ENCODE peak calls at places on chromosomes 4 and X, in four cellular contexts. One of them, this sample, is unnamed.

GRCh38 chr4:151921811-151922210 is 161.0 kb upstream of the GATB start:
- DNase-seq in NCI-H1048: no peak
- DNase-seq in activated T-helper 1 cell treated with anti-CD3 and anti-CD28 coated beads, Interleukin-12 subunit alpha, Interleukin-12 subunit beta, Interleukin-2, Interleukin-4 antibody, amounts not matched to agents 30 ng/mL and 10 ng/mL and 1 ng/mL, durations not matched to agents 14 hours and 24 hours and 36 hours: no peak
- DNase-seq in AG04450: no peak
- DNase-seq in this sample: no peak

GRCh38 chr4:53532521-53532920 is 58.8 kb downstream of the LNX1 start:
- DNase-seq in NCI-H1048: no peak
- DNase-seq in activated T-helper 1 cell treated with anti-CD3 and anti-CD28 coated beads, Interleukin-12 subunit alpha, Interleukin-12 subunit beta, Interleukin-2, Interleukin-4 antibody, amounts not matched to agents 30 ng/mL and 10 ng/mL and 1 ng/mL, durations not matched to agents 14 hours and 24 hours and 36 hours: no peak
- DNase-seq in AG04450: no peak
- DNase-seq in this sample: no peak

GRCh38 chr4:138659640-138660325 is 355.8 kb upstream of the NOCT start:
- DNase-seq in NCI-H1048: no peak
- DNase-seq in activated T-helper 1 cell treated with anti-CD3 and anti-CD28 coated beads, Interleukin-12 subunit alpha, Interleukin-12 subunit beta, Interleukin-2, Interleukin-4 antibody, amounts not matched to agents 30 ng/mL and 10 ng/mL and 1 ng/mL, durations not matched to agents 14 hours and 24 hours and 36 hours: no peak
- DNase-seq in AG04450: no peak
- DNase-seq in this sample: no peak

GRCh38 chrX:105451426-105451825 is 230.9 kb upstream of the TEX13A start:
- DNase-seq in NCI-H1048: no peak
- DNase-seq in activated T-helper 1 cell treated with anti-CD3 and anti-CD28 coated beads, Interleukin-12 subunit alpha, Interleukin-12 subunit beta, Interleukin-2, Interleukin-4 antibody, amounts not matched to agents 30 ng/mL and 10 ng/mL and 1 ng/mL, durations not matched to agents 14 hours and 24 hours and 36 hours: no peak
- DNase-seq in AG04450: no peak
- DNase-seq in this sample: no peak

GRCh38 chr4:184000457-184001395 is 95.6 kb downstream of the STOX2 start:
- DNase-seq in NCI-H1048: no peak
- DNase-seq in activated T-helper 1 cell treated with anti-CD3 and anti-CD28 coated beads, Interleukin-12 subunit alpha, Interleukin-12 subunit beta, Interleukin-2, Interleukin-4 antibody, amounts not matched to agents 30 ng/mL and 10 ng/mL and 1 ng/mL, durations not matched to agents 14 hours and 24 hours and 36 hours: no peak
- DNase-seq in AG04450: no peak
- DNase-seq in this sample: no peak

GRCh38 chr4:8241895-8242696 is 27.5 kb upstream of the HTRA3 start:
- DNase-seq in NCI-H1048: peak; percentile 41
- DNase-seq in activated T-helper 1 cell treated with anti-CD3 and anti-CD28 coated beads, Interleukin-12 subunit alpha, Interleukin-12 subunit beta, Interleukin-2, Interleukin-4 antibody, amounts not matched to agents 30 ng/mL and 10 ng/mL and 1 ng/mL, durations not matched to agents 14 hours and 24 hours and 36 hours: peak; percentile 63
- DNase-seq in AG04450: peak; percentile 66
- DNase-seq in this sample: peak; percentile 48

GRCh38 chr4:172979332-172979731 is 189.3 kb upstream of the GALNT7 start:
- DNase-seq in NCI-H1048: no peak
- DNase-seq in activated T-helper 1 cell treated with anti-CD3 and anti-CD28 coated beads, Interleukin-12 subunit alpha, Interleukin-12 subunit beta, Interleukin-2, Interleukin-4 antibody, amounts not matched to agents 30 ng/mL and 10 ng/mL and 1 ng/mL, durations not matched to agents 14 hours and 24 hours and 36 hours: no peak
- DNase-seq in AG04450: no peak
- DNase-seq in this sample: no peak

GRCh38 chr4:143343276-143343831 is 6.7 kb downstream of the GAB1 start:
- DNase-seq in NCI-H1048: no peak
- DNase-seq in activated T-helper 1 cell treated with anti-CD3 and anti-CD28 coated beads, Interleukin-12 subunit alpha, Interleukin-12 subunit beta, Interleukin-2, Interleukin-4 antibody, amounts not matched to agents 30 ng/mL and 10 ng/mL and 1 ng/mL, durations not matched to agents 14 hours and 24 hours and 36 hours: no peak
- DNase-seq in AG04450: no peak
- DNase-seq in this sample: no peak

GRCh38 chr4:71020611-71021010 is 27.2 kb downstream of the DCK start:
- DNase-seq in NCI-H1048: no peak
- DNase-seq in activated T-helper 1 cell treated with anti-CD3 and anti-CD28 coated beads, Interleukin-12 subunit alpha, Interleukin-12 subunit beta, Interleukin-2, Interleukin-4 antibody, amounts not matched to agents 30 ng/mL and 10 ng/mL and 1 ng/mL, durations not matched to agents 14 hours and 24 hours and 36 hours: no peak
- DNase-seq in AG04450: no peak
- DNase-seq in this sample: no peak

GRCh38 chr4:91829531-91829930 is 474.2 kb upstream of the GRID2 start:
- DNase-seq in NCI-H1048: no peak
- DNase-seq in activated T-helper 1 cell treated with anti-CD3 and anti-CD28 coated beads, Interleukin-12 subunit alpha, Interleukin-12 subunit beta, Interleukin-2, Interleukin-4 antibody, amounts not matched to agents 30 ng/mL and 10 ng/mL and 1 ng/mL, durations not matched to agents 14 hours and 24 hours and 36 hours: no peak
- DNase-seq in AG04450: no peak
- DNase-seq in this sample: no peak

GRCh38 chrX:134172588-134173259 is 64.3 kb upstream of the CCDC160 start:
- DNase-seq in NCI-H1048: no peak
- DNase-seq in activated T-helper 1 cell treated with anti-CD3 and anti-CD28 coated beads, Interleukin-12 subunit alpha, Interleukin-12 subunit beta, Interleukin-2, Interleukin-4 antibody, amounts not matched to agents 30 ng/mL and 10 ng/mL and 1 ng/mL, durations not matched to agents 14 hours and 24 hours and 36 hours: peak; percentile 14
- DNase-seq in AG04450: no peak
- DNase-seq in this sample: no peak

GRCh38 chrX:47361538-47362511 is 8.6 kb upstream of the ZNF157 start:
- DNase-seq in NCI-H1048: peak; percentile 30
- DNase-seq in activated T-helper 1 cell treated with anti-CD3 and anti-CD28 coated beads, Interleukin-12 subunit alpha, Interleukin-12 subunit beta, Interleukin-2, Interleukin-4 antibody, amounts not matched to agents 30 ng/mL and 10 ng/mL and 1 ng/mL, durations not matched to agents 14 hours and 24 hours and 36 hours: no peak
- DNase-seq in AG04450: peak; percentile 84
- DNase-seq in this sample: peak; percentile 98

GRCh38 chrX:154378059-154378798 is 866 bp upstream of the EMD start:
- DNase-seq in NCI-H1048: no peak
- DNase-seq in activated T-helper 1 cell treated with anti-CD3 and anti-CD28 coated beads, Interleukin-12 subunit alpha, Interleukin-12 subunit beta, Interleukin-2, Interleukin-4 antibody, amounts not matched to agents 30 ng/mL and 10 ng/mL and 1 ng/mL, durations not matched to agents 14 hours and 24 hours and 36 hours: no peak
- DNase-seq in AG04450: no peak
- DNase-seq in this sample: peak; percentile 88

GRCh38 chr4:86338521-86338920 is 21.3 kb downstream of the MAPK10 start:
- DNase-seq in NCI-H1048: no peak
- DNase-seq in activated T-helper 1 cell treated with anti-CD3 and anti-CD28 coated beads, Interleukin-12 subunit alpha, Interleukin-12 subunit beta, Interleukin-2, Interleukin-4 antibody, amounts not matched to agents 30 ng/mL and 10 ng/mL and 1 ng/mL, durations not matched to agents 14 hours and 24 hours and 36 hours: no peak
- DNase-seq in AG04450: no peak
- DNase-seq in this sample: no peak

GRCh38 chr4:142817442-142817841 is 28.7 kb downstream of the INPP4B start:
- DNase-seq in NCI-H1048: no peak
- DNase-seq in activated T-helper 1 cell treated with anti-CD3 and anti-CD28 coated beads, Interleukin-12 subunit alpha, Interleukin-12 subunit beta, Interleukin-2, Interleukin-4 antibody, amounts not matched to agents 30 ng/mL and 10 ng/mL and 1 ng/mL, durations not matched to agents 14 hours and 24 hours and 36 hours: no peak
- DNase-seq in AG04450: peak; percentile 55
- DNase-seq in this sample: no peak

GRCh38 chr4:44623687-44624086 is 27.7 kb downstream of the YIPF7 start:
- DNase-seq in NCI-H1048: no peak
- DNase-seq in activated T-helper 1 cell treated with anti-CD3 and anti-CD28 coated beads, Interleukin-12 subunit alpha, Interleukin-12 subunit beta, Interleukin-2, Interleukin-4 antibody, amounts not matched to agents 30 ng/mL and 10 ng/mL and 1 ng/mL, durations not matched to agents 14 hours and 24 hours and 36 hours: no peak
- DNase-seq in AG04450: no peak
- DNase-seq in this sample: no peak

GRCh38 chrX:20374866-20375530 is 108.3 kb upstream of the RPS6KA3 start:
- DNase-seq in NCI-H1048: no peak
- DNase-seq in activated T-helper 1 cell treated with anti-CD3 and anti-CD28 coated beads, Interleukin-12 subunit alpha, Interleukin-12 subunit beta, Interleukin-2, Interleukin-4 antibody, amounts not matched to agents 30 ng/mL and 10 ng/mL and 1 ng/mL, durations not matched to agents 14 hours and 24 hours and 36 hours: no peak
- DNase-seq in AG04450: no peak
- DNase-seq in this sample: no peak

GRCh38 chrX:68599256-68600152 is 48.0 kb upstream of the STARD8 start:
- DNase-seq in NCI-H1048: no peak
- DNase-seq in activated T-helper 1 cell treated with anti-CD3 and anti-CD28 coated beads, Interleukin-12 subunit alpha, Interleukin-12 subunit beta, Interleukin-2, Interleukin-4 antibody, amounts not matched to agents 30 ng/mL and 10 ng/mL and 1 ng/mL, durations not matched to agents 14 hours and 24 hours and 36 hours: no peak
- DNase-seq in AG04450: no peak
- DNase-seq in this sample: peak; percentile 11

GRCh38 chr4:175874290-175874689 is 62.2 kb upstream of the GPM6A start:
- DNase-seq in NCI-H1048: no peak
- DNase-seq in activated T-helper 1 cell treated with anti-CD3 and anti-CD28 coated beads, Interleukin-12 subunit alpha, Interleukin-12 subunit beta, Interleukin-2, Interleukin-4 antibody, amounts not matched to agents 30 ng/mL and 10 ng/mL and 1 ng/mL, durations not matched to agents 14 hours and 24 hours and 36 hours: no peak
- DNase-seq in AG04450: no peak
- DNase-seq in this sample: peak; percentile 16

GRCh38 chrX:24231169-24231568 is 81.6 kb downstream of the ZFX start:
- DNase-seq in NCI-H1048: no peak
- DNase-seq in activated T-helper 1 cell treated with anti-CD3 and anti-CD28 coated beads, Interleukin-12 subunit alpha, Interleukin-12 subunit beta, Interleukin-2, Interleukin-4 antibody, amounts not matched to agents 30 ng/mL and 10 ng/mL and 1 ng/mL, durations not matched to agents 14 hours and 24 hours and 36 hours: no peak
- DNase-seq in AG04450: peak; percentile 37
- DNase-seq in this sample: no peak

GRCh38 chr4:16158504-16158852 is 67.8 kb downstream of the TAPT1 start:
- DNase-seq in NCI-H1048: no peak
- DNase-seq in activated T-helper 1 cell treated with anti-CD3 and anti-CD28 coated beads, Interleukin-12 subunit alpha, Interleukin-12 subunit beta, Interleukin-2, Interleukin-4 antibody, amounts not matched to agents 30 ng/mL and 10 ng/mL and 1 ng/mL, durations not matched to agents 14 hours and 24 hours and 36 hours: no peak
- DNase-seq in AG04450: no peak
- DNase-seq in this sample: no peak

GRCh38 chr4:6779667-6780565 is 2.6 kb upstream of the KIAA0232 start:
- DNase-seq in NCI-H1048: no peak
- DNase-seq in activated T-helper 1 cell treated with anti-CD3 and anti-CD28 coated beads, Interleukin-12 subunit alpha, Interleukin-12 subunit beta, Interleukin-2, Interleukin-4 antibody, amounts not matched to agents 30 ng/mL and 10 ng/mL and 1 ng/mL, durations not matched to agents 14 hours and 24 hours and 36 hours: no peak
- DNase-seq in AG04450: peak; percentile 23
- DNase-seq in this sample: peak; percentile 90

This sample was measured in NCI-H526.